ENCODE peak calls at places on chromosomes 1 and 21, in seven cellular contexts. L is mesendoderm, K is neuronal stem cell, V is IMR-90, E is mesenchymal stem cell, W is H9, Q is H1. X is an unnamed sample.

GRCh38 chr1:41758490-41758889 is 160.2 kb downstream of the HIVEP3 start:
- DNase-seq in L (no peak), K (no peak), V (no peak), E (peak; percentile 19), W (no peak), Q (no peak), X (no peak)

GRCh38 chr1:67126974-67127373 is 7.8 kb downstream of the C1orf141 start:
- DNase-seq in L (no peak), K (no peak), V (no peak), E (no peak), W (no peak), Q (no peak), X (no peak)

GRCh38 chr1:156882543-156882942 is 11.0 kb upstream of the PEAR1 start:
- DNase-seq in L (no peak), K (no peak), V (no peak), E (no peak), W (no peak), Q (no peak), X (no peak)

GRCh38 chr1:204266504-204267034 is 52.8 kb upstream of the GOLT1A start:
- DNase-seq in L (no peak), K (no peak), V (no peak), E (no peak), W (no peak), Q (no peak), X (no peak)

GRCh38 chr1:160064746-160065145 is 5.2 kb downstream of the KCNJ10 start:
- DNase-seq in L (peak; percentile 73), K (no peak), V (no peak), E (no peak), W (no peak), Q (no peak), X (no peak)

GRCh38 chr1:6467224-6467623 is 1.3 kb upstream of the TNFRSF25 start:
- DNase-seq in L (no peak), K (no peak), V (no peak), E (no peak), W (no peak), Q (no peak), X (no peak)

GRCh38 chr21:16409341-16409740 is 679.6 kb downstream of the USP25 start:
- DNase-seq in L (no peak), K (no peak), V (no peak), E (no peak), W (no peak), Q (no peak), X (no peak)

GRCh38 chr1:197577580-197577979 is 197.7 kb downstream of the DENND1B start:
- DNase-seq in L (no peak), K (no peak), V (peak; percentile 70), E (no peak), W (no peak), Q (no peak), X (no peak)

GRCh38 chr1:235940282-235940681 is 73.6 kb upstream of the LYST start:
- DNase-seq in L (no peak), K (no peak), V (no peak), E (no peak), W (no peak), Q (no peak), X (no peak)

GRCh38 chr1:154186177-154186576 is 5.7 kb downstream of the TPM3 start:
- DNase-seq in L (peak; percentile 79), K (no peak), V (peak; percentile 49), E (peak; percentile 37), W (peak; percentile 72), Q (peak; percentile 54), X (peak; percentile 54)

GRCh38 chr1:199691540-199691939 is 336.0 kb upstream of the NR5A2 start:
- DNase-seq in L (peak; percentile 36), K (no peak), V (peak; percentile 82), E (peak; percentile 92), W (no peak), Q (no peak), X (no peak)

GRCh38 chr1:242546441-242546840 is 21.9 kb upstream of the PLD5 start:
- DNase-seq in L (no peak), K (no peak), V (no peak), E (no peak), W (no peak), Q (no peak), X (no peak)

GRCh38 chr1:112904071-112904830 is 51.7 kb downstream of the SLC16A1 start:
- DNase-seq in L (peak; percentile 59), K (no peak), V (peak; percentile 77), E (peak; percentile 82), W (no peak), Q (no peak), X (peak; percentile 30)

GRCh38 chr1:59738152-59738551 is 76.6 kb upstream of the HOOK1 start:
- DNase-seq in L (no peak), K (no peak), V (peak; percentile 93), E (no peak), W (no peak), Q (no peak), X (no peak)
- H4K8ac ChIP-seq in L (no peak overlapping the region), K (no peak overlapping the region), V (no peak overlapping the region), E (no peak overlapping the region), W (no peak overlapping the region), Q (no peak overlapping the region), X (no peak overlapping the region)

GRCh38 chr1:52602328-52603300 is at the start of gene GPX7:
- DNase-seq in L (peak; percentile 74), K (no peak), V (peak; percentile 39), E (peak; percentile 49), W (peak; percentile 51), Q (no peak), X (peak; percentile 46)

GRCh38 chr1:52603301-52603675 is 1.1 kb downstream of the GPX7 start:
- DNase-seq in L (no peak), K (no peak), V (no peak), E (no peak), W (no peak), Q (no peak), X (no peak)

GRCh38 chr1:52601519-52601918 is 652 bp upstream of the GPX7 start:
- DNase-seq in L (no peak), K (no peak), V (no peak), E (no peak), W (no peak), Q (no peak), X (no peak)

GRCh38 chr1:52600533-52601179 is 1.5 kb upstream of the GPX7 start:
- DNase-seq in L (no peak), K (no peak), V (no peak), E (no peak), W (no peak), Q (no peak), X (no peak)

DNA sequence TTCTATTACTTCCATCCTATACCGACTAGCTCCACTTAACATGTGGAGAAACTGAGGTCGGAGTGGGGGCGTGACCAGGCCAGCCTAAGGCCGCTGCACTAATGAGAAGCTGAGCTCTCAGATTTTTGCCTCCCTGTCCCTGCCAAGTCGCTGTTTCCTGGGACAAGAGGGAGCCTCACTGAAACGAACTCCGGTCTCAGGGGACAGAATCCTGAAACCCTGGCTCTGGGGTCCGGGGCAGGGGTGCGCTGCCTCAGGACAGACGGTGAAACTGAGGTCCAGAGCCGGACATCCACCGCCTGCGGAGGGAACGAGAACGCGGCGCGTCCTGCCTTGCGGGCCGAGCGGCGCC is 219 bp upstream of the GPX7 start:
- DNase-seq in L (no peak), K (no peak), V (no peak), E (no peak), W (no peak), Q (no peak), X (no peak)
- H2BK5ac ChIP-seq in L (no peak overlapping the region), K (no peak overlapping the region), V (no peak overlapping the region), E (no peak overlapping the region), W (no peak overlapping the region), Q (no peak overlapping the region), X (no peak overlapping the region)

GRCh38 chr1:47456250-47456649 is 18.4 kb downstream of the FOXD2 start:
- DNase-seq in L (no peak), K (no peak), V (no peak), E (no peak), W (no peak), Q (no peak), X (no peak)

GRCh38 chr1:47465605-47466004 is 27.8 kb downstream of the FOXD2 start:
- DNase-seq in L (no peak), K (no peak), V (no peak), E (no peak), W (no peak), Q (no peak), X (no peak)

GRCh38 chr1:47460040-47460439 is 22.2 kb downstream of the FOXD2 start:
- DNase-seq in L (no peak), K (no peak), V (no peak), E (no peak), W (no peak), Q (no peak), X (no peak)

GRCh38 chr1:47459263-47459788 is 21.5 kb downstream of the FOXD2 start:
- DNase-seq in L (no peak), K (no peak), V (no peak), E (no peak), W (no peak), Q (no peak), X (no peak)

DNA sequence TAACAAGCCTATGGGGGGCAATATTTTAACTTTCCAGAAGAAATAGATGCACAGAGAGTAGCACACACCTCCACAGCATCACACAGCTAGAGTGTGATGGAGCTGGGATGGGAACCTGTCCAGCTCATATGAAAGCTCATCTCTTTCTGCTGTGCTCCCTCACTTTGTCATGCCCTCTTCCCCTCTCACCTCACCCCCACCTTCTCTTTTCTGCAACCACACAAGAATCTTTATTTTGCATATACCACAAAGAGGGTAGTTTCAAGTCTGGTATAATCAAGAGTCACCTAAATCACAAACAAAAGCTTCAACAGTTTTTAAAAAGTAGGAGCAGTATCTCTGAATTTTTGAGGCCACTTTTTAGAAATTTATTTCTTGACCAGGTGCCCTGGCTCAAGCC is 22.6 kb downstream of the FOXD2 start:
- DNase-seq in L (no peak), K (no peak), V (no peak), E (no peak), W (no peak), Q (no peak), X (no peak)
- H4K8ac ChIP-seq in L (no peak overlapping the region), K (no peak overlapping the region), V (no peak overlapping the region), E (no peak overlapping the region), W (no peak overlapping the region), Q (no peak overlapping the region), X (no peak overlapping the region)

DNA sequence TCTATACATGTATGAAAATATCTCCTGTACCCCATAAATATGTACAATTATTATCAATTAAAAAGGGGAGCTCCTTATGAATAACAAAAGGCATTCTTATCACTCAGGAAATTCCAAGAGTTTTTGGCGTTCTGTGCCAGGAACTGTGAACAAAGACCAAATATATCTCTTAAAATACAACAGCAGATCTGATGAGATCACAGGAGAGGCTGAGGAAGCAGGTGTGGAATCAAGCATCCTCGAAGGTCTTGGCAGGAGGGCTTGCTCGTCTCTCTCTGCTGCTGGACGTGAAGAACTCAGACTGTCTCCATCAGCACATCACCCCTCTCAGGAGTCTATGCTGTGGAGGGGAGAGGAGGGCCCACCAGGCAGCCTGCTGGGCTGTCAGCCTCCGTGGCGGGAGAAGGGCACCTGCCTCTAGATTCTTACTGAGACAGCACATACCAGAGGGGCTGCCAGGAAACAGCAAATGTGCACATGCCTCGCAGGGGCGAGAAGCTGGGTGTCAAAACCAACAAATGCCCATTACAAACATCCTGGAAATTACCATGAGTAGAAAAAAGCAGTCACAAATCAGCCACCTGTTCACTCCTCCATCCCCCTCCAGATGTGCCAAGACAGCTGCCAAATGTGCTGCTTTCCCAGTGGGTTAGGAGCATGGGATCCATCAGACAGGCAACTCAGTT is 30.8 kb upstream of the FAM89A start:
- DNase-seq in L (no peak), K (no peak), V (no peak), E (no peak), W (no peak), Q (no peak), X (no peak)
- H2BK5ac ChIP-seq in L (no peak overlapping the region), K (no peak overlapping the region), V (no peak overlapping the region), E (no peak overlapping the region), W (no peak overlapping the region), Q (no peak overlapping the region), X (no peak overlapping the region)

X was measured in trophoblast cell.